ENCODE peak calls at places on chromosomes 3 and 15, in four cellular contexts. Z, Y, Q and P are unnamed samples. For H3K4me1, the result is how much of the 10 kb centered on the place peaks cover.

GRCh38 chr3:42115946-42116345 is 24.8 kb downstream of the TRAK1 start:
- DNase-seq in Z (no peak), Y (no peak), Q (no peak), P (no peak)

GRCh38 chr3:176055851-176056250 is 1141.4 kb downstream of the TBL1XR1 start:
- DNase-seq in Z (no peak), Y (no peak), Q (no peak), P (no peak)

GRCh38 chr3:98817546-98817945 is 54.4 kb downstream of the ST3GAL6 start:
- DNase-seq in Z (peak), Y (no peak), Q (peak), P (no peak)

GRCh38 chr15:83278191-83278590 is 6.3 kb downstream of the BNC1 start:
- DNase-seq in Z (no peak), Y (peak), Q (no peak), P (no peak)

GRCh38 chr3:86562095-86562494 is 428.9 kb downstream of the VGLL3 start:
- DNase-seq in Z (no peak), Y (no peak), Q (no peak), P (no peak)

GRCh38 chr15:100544290-100544945 is 15.7 kb upstream of the CERS3 start:
- DNase-seq in Z (no peak), Y (no peak), Q (no peak), P (no peak)

GRCh38 chr3:27629381-27629780 is 92.7 kb downstream of the EOMES start:
- DNase-seq in Z (no peak), Y (no peak), Q (no peak), P (no peak)

GRCh38 chr3:133494469-133494868 is 79.0 kb upstream of the CDV3 start:
- DNase-seq in Z (no peak), Y (peak), Q (peak), P (peak)

GRCh38 chr15:80177151-80177550 is 24.4 kb downstream of the FAH start:
- DNase-seq in Z (no peak), Y (no peak), Q (no peak), P (no peak)

GRCh38 chr3:23728651-23729117 is 77.1 kb upstream of the UBE2E1 start:
- DNase-seq in Z (no peak), Y (no peak), Q (no peak), P (no peak)

GRCh38 chr3:5791558-5791957 is 604.1 kb downstream of the EDEM1 start:
- DNase-seq in Z (no peak), Y (no peak), Q (no peak), P (no peak)

GRCh38 chr15:90808517-90808939 is 59.9 kb upstream of the FURIN start:
- DNase-seq in Z (no peak), Y (no peak), Q (no peak), P (no peak)

GRCh38 chr3:135801018-135801417 is 164.5 kb upstream of the PPP2R3A start:
- DNase-seq in Z (no peak), Y (no peak), Q (no peak), P (no peak)

GRCh38 chr3:124463234-124463633 is 267.0 kb upstream of the UMPS start:
- DNase-seq in Z (no peak), Y (no peak), Q (no peak), P (no peak)

GRCh38 chr3:22399566-22399965 is 648.6 kb upstream of the ZNF385D start:
- DNase-seq in Z (no peak), Y (no peak), Q (no peak), P (no peak)

GRCh38 chr15:75065851-75066509 is 42.6 kb downstream of the PPCDC start:
- DNase-seq in Z (peak), Y (no peak), Q (peak), P (no peak)

GRCh38 chr3:187518616-187519015 is 150.4 kb downstream of the RTP4 start:
- DNase-seq in Z (no peak), Y (no peak), Q (no peak), P (no peak)

GRCh38 chr3:42672495-42672894 is 12.8 kb upstream of the KLHL40 start:
- DNase-seq in Z (no peak), Y (no peak), Q (no peak), P (no peak)

GRCh38 chr3:108380128-108380795 is 83.9 kb downstream of the HHLA2 start:
- DNase-seq in Z (no peak), Y (no peak), Q (no peak), P (no peak)

GRCh38 chr15:90619468-90619867 is 89.7 kb downstream of the CRTC3 start:
- DNase-seq in Z (no peak), Y (no peak), Q (no peak), P (no peak)

GRCh38 chr3:99477650-99478049 is 160.7 kb upstream of the COL8A1 start:
- DNase-seq in Z (no peak), Y (no peak), Q (no peak), P (no peak)

GRCh38 chr3:97901327-97902295 is 70.6 kb downstream of the RIOX2 start:
- DNase-seq in Z (no peak), Y (no peak), Q (peak), P (no peak)

GRCh38 chr15:96544162-96544756 is 213.8 kb downstream of the NR2F2 start:
- DNase-seq in Z (no peak), Y (no peak), Q (no peak), P (no peak)

GRCh38 chr15:78795043-78795442 is 16.2 kb downstream of the ADAMTS7 start:
- DNase-seq in Z (no peak), Y (no peak), Q (no peak), P (no peak)

GRCh38 chr3:87261925-87262324 is 14.5 kb downstream of the POU1F1 start:
- DNase-seq in Z (no peak), Y (no peak), Q (no peak), P (no peak)

GRCh38 chr15:70281261-70281810 is 183.6 kb upstream of the TLE3 start:
- DNase-seq in Z (no peak), Y (no peak), Q (no peak), P (no peak)

GRCh38 chr3:179750720-179751328 is 98.0 kb downstream of the USP13 start:
- DNase-seq in Z (no peak), Y (no peak), Q (peak), P (peak)

GRCh38 chr3:9750556-9751411 is 1.0 kb downstream of the OGG1 start:
- DNase-seq in Z (peak), Y (no peak), Q (peak), P (no peak)

GRCh38 chr3:97882975-97883598 is 61.3 kb downstream of the CRYBG3 start:
- DNase-seq in Z (no peak), Y (no peak), Q (no peak), P (no peak)

GRCh38 chr15:61680260-61681037 is 379.8 kb downstream of the VPS13C start:
- DNase-seq in Z (no peak), Y (no peak), Q (no peak), P (no peak)

GRCh38 chr3:188950006-188950405 is 221.8 kb upstream of the TPRG1 start:
- DNase-seq in Z (no peak), Y (peak), Q (no peak), P (no peak)

GRCh38 chr3:14273886-14274517 is 95.4 kb downstream of the LSM3 start:
- DNase-seq in Z (no peak), Y (no peak), Q (no peak), P (no peak)

GRCh38 chr15:39672666-39673065 is 91.8 kb downstream of the THBS1 start:
- DNase-seq in Z (no peak), Y (no peak), Q (no peak), P (no peak)

GRCh38 chr3:159637895-159638542 is 350.6 kb upstream of the IL12A start:
- DNase-seq in Z (no peak), Y (no peak), Q (no peak), P (no peak)

GRCh38 chr3:167116120-167116922 is 263.8 kb downstream of the ZBBX start:
- DNase-seq in Z (no peak), Y (no peak), Q (no peak), P (no peak)

GRCh38 chr3:25589104-25589782 is 75.5 kb downstream of the TOP2B start:
- DNase-seq in Z (no peak), Y (no peak), Q (no peak), P (peak)
- H3K27ac ChIP-seq in Z (no peak), Y (peak), Q (no peak), P (no peak)

GRCh38 chr3:146503459-146504202 is 34.3 kb upstream of the PLSCR2 start:
- DNase-seq in Z (no peak), Y (no peak), Q (peak), P (no peak)
- TF ChIP-seq POLR2AphosphoS5 in Z (no peak), Y (no peak), Q (no peak), P (no peak)

GRCh38 chr3:157335677-157336076 is 101.0 kb upstream of the PTX3 start:
- DNase-seq in Z (no peak), Y (no peak), Q (no peak), P (no peak)

GRCh38 chr3:157335198-157335597 is 101.5 kb upstream of the PTX3 start:
- DNase-seq in Z (no peak), Y (no peak), Q (no peak), P (no peak)

GRCh38 chr3:157333551-157333991 is 103.1 kb upstream of the PTX3 start:
- DNase-seq in Z (no peak), Y (no peak), Q (no peak), P (no peak)

DNA sequence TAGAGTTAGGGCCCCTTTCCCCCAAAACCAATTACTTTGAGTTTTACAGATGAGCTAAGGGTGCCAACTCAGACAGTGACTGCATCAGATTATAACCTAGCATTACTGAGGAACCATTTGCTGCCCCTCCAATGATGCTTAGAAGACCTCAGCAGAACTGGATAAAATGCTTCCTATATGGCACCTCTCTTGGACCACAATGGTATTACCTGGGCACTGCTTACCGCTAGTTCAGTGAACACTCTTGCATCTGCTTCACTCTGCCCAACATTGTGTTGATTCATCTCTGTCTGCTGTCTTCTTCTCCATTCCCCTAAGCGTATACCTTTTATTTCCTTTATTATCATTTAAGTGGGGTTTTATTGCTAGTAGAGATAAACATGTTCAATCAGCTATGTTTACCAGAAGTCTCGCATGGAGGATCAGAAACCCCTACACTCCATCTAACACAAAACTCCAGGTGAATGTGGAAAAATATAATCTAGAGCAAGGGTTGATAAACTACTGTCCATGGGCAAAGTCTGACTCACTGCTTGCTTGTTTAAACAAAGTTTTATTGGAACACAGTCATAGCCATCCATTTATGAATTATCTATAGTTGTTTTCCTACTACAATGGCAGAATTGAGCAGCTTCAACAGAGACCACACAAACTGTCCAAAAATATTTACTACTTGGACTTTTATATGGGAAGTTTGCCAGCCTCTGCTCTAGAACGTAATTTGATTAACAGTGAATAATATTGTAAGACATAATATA is 100.2 kb upstream of the PTX3 start:
- DNase-seq in Z (no peak), Y (no peak), Q (no peak), P (no peak)
- H3K4me1 ChIP-seq in Z (under half), Y (under half), Q (under half), P (under half)

GRCh38 chr3:114374433-114374832 is 80.6 kb downstream of the TIGIT start:
- DNase-seq in Z (no peak), Y (no peak), Q (no peak), P (no peak)

GRCh38 chr3:114377426-114377825 is 83.6 kb downstream of the TIGIT start:
- DNase-seq in Z (no peak), Y (no peak), Q (no peak), P (no peak)

GRCh38 chr3:114378760-114379159 is 84.9 kb downstream of the TIGIT start:
- DNase-seq in Z (no peak), Y (no peak), Q (no peak), P (no peak)

GRCh38 chr3:114376091-114376490 is 82.3 kb downstream of the TIGIT start:
- DNase-seq in Z (no peak), Y (no peak), Q (no peak), P (no peak)

DNA sequence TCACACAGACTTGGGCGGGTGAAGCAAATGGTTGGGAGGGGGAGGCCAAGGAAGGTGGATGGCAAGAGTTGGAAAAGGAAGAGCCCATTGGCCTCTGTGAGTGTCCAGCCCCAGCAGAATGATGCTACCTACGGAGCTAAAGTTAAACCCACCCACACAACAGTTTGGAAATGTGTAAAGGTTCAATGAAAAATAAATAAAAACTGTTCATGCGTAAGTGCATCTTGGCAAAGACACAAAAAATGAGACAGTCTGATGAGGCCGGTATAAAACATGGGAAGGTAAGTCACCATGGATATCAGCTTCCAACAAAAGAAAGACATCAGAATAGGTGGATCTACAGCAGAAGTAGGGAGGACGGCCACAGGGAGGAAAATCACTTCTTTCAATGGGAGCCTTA is 82.7 kb downstream of the TIGIT start:
- DNase-seq in Z (no peak), Y (no peak), Q (no peak), P (no peak)
- H3K27ac ChIP-seq in Z (no peak), Y (peak), Q (no peak), P (peak)